ENCODE peak calls at places on chromosomes 5 and 9, in five cellular contexts. V is heart left ventricle, J is substantia nigra, E is NCI-H1092, X is A172. Z is an unnamed sample.

GRCh38 chr5:53994148-53994547 is 316.2 kb downstream of the ARL15 start:
- DNase-seq in X (no peak), E (no peak), V (no peak), J (no peak), Z (no peak)

GRCh38 chr9:13140843-13141592 is 138.5 kb downstream of the MPDZ start:
- DNase-seq in J (no peak), X (no peak), V (no peak), E (no peak), Z (no peak)

GRCh38 chr9:27701664-27702063 is 128.4 kb upstream of the C9orf72 start:
- DNase-seq in J (no peak), V (peak), X (no peak), E (peak), Z (no peak)

GRCh38 chr5:57299945-57300344 is 126.1 kb downstream of the GPBP1 start:
- DNase-seq in E (no peak), J (no peak), X (no peak), V (no peak), Z (no peak)

GRCh38 chr9:134218230-134218629 is 53.9 kb upstream of the RNU6ATAC start:
- DNase-seq in X (no peak), V (no peak), E (no peak), J (no peak), Z (no peak)

GRCh38 chr9:124897570-124898460 is 35.9 kb downstream of the ARPC5L start:
- DNase-seq in J (no peak), E (no peak), V (no peak), X (no peak), Z (no peak)

GRCh38 chr9:91071185-91071990 is 269.8 kb downstream of the SYK start:
- DNase-seq in E (no peak), V (no peak), X (peak), J (no peak), Z (peak)

GRCh38 chr5:57450991-57451876 is 31.4 kb downstream of the ACTBL2 start:
- DNase-seq in J (no peak), E (no peak), V (no peak), X (no peak), Z (no peak)

GRCh38 chr5:31347558-31347905 is 154.0 kb downstream of the CDH6 start:
- DNase-seq in J (no peak), V (no peak), X (no peak), E (no peak), Z (no peak)

GRCh38 chr5:96315431-96315830 is 117.6 kb downstream of the PCSK1 start:
- DNase-seq in V (no peak), E (no peak), X (no peak), J (no peak), Z (no peak)

GRCh38 chr5:121795511-121795910 is 56.2 kb upstream of the FTMT start:
- DNase-seq in X (no peak), V (no peak), E (no peak), J (no peak), Z (no peak)

GRCh38 chr5:112210430-112211005 is 208.6 kb downstream of the EPB41L4A start:
- DNase-seq in V (peak), X (peak), J (no peak), E (peak), Z (no peak)

GRCh38 chr5:57414857-57415256 is 67.8 kb downstream of the ACTBL2 start:
- DNase-seq in J (no peak), E (no peak), V (no peak), X (no peak), Z (no peak)

GRCh38 chr5:152113401-152113800 is 188.8 kb upstream of the GLRA1 start:
- DNase-seq in J (no peak), E (no peak), X (peak), V (no peak), Z (peak)

GRCh38 chr9:136326061-136326776 is 1.1 kb upstream of the GPSM1 start:
- DNase-seq in V (no peak), E (no peak), X (peak), J (no peak), Z (no peak)

GRCh38 chr5:9658726-9659125 is 28.6 kb upstream of the TAS2R1 start:
- DNase-seq in X (no peak), J (no peak), E (no peak), V (no peak), Z (no peak)

GRCh38 chr5:79464695-79465332 is 49.1 kb downstream of the HOMER1 start:
- DNase-seq in V (no peak), E (no peak), X (peak), J (no peak), Z (no peak)

GRCh38 chr5:2187156-2187555 is 304.4 kb upstream of the IRX4 start:
- DNase-seq in J (no peak), X (no peak), V (no peak), E (no peak), Z (no peak)

GRCh38 chr9:84293001-84293798 is 47.4 kb downstream of the SLC28A3 start:
- DNase-seq in X (no peak), J (no peak), E (no peak), V (no peak), Z (no peak)

GRCh38 chr5:178527458-178528307 is 62.5 kb downstream of the COL23A1 start:
- DNase-seq in V (peak), J (no peak), E (no peak), X (no peak), Z (no peak)

GRCh38 chr9:80648336-80648735 is 1041.0 kb downstream of the TLE1 start:
- DNase-seq in V (no peak), J (no peak), E (no peak), X (peak), Z (no peak)

GRCh38 chr9:123893831-123894460 is 36.0 kb downstream of the DENND1A start:
- DNase-seq in J (no peak), X (peak), V (no peak), E (no peak), Z (no peak)

GRCh38 chr5:76818844-76819831 is at the start of gene F2RL1:
- DNase-seq in J (no peak), E (no peak), V (peak), X (no peak), Z (peak)

GRCh38 chr9:138097501-138097991 is 220.0 kb downstream of the CACNA1B start:
- DNase-seq in X (no peak), V (peak), E (no peak), J (no peak), Z (no peak)

GRCh38 chr5:171693397-171693796 is 92.2 kb upstream of the SMIM23 start:
- DNase-seq in E (no peak), X (no peak), V (peak), J (no peak), Z (no peak)

Z was measured in activated naive CD4-positive, alpha-beta T cell treated with Interleukin-2 at 50 U/mL for 16 hours.